ENCODE peak calls at places on chromosomes 4 and X, in nine cellular contexts. Y is mammary epithelial cell, N is IMR-90, I is SJSA1, P is HFF-Myc, G is stomach, T is adrenal gland, M is hepatocyte, Q is aorta. Z is an unnamed sample.
A peak's percentile ranks its signal among the peaks of the same experiment; 100 is the strongest.

GRCh38 chr4:81896936-81897335 is 425.2 kb upstream of the RASGEF1B start:
- DNase-seq in G (no peak), I (no peak), N (no peak), T (no peak), Y (peak; percentile 90), P (no peak), Q (no peak), M (no peak), Z (no peak)

GRCh38 chrX:38170556-38170955 is 50.1 kb downstream of the SRPX start:
- DNase-seq in I (no peak), Q (no peak), Y (no peak), P (no peak), M (no peak), G (no peak), T (no peak), N (no peak), Z (no peak)

GRCh38 chr4:15712214-15712613 is 9.3 kb downstream of the BST1 start:
- DNase-seq in G (no peak), Q (no peak), T (no peak), N (no peak), P (no peak), Y (no peak), M (no peak), I (no peak), Z (no peak)

GRCh38 chrX:151476597-151476996 is 79.6 kb downstream of the VMA21 start:
- DNase-seq in Y (no peak), M (no peak), I (no peak), G (no peak), T (no peak), P (no peak), Q (no peak), N (no peak), Z (no peak)

GRCh38 chr4:102713096-102713495 is 47.7 kb downstream of the MANBA start:
- DNase-seq in G (no peak), I (no peak), P (no peak), N (peak; percentile 78), Q (no peak), Y (no peak), T (peak; percentile 34), M (peak; percentile 58), Z (peak; percentile 63)

GRCh38 chrX:13369541-13370140 is 49.8 kb upstream of the ATXN3L start:
- DNase-seq in T (no peak), M (no peak), I (no peak), Q (no peak), Y (no peak), G (no peak), N (no peak), P (no peak), Z (peak; percentile 62)

GRCh38 chr4:159107203-159107921 is 4.5 kb downstream of the RAPGEF2 start:
- DNase-seq in M (no peak), N (peak; percentile 55), Y (peak; percentile 29), T (no peak), Q (no peak), P (no peak), G (no peak), I (no peak), Z (peak; percentile 28)

GRCh38 chr4:79413032-79413431 is 5.0 kb upstream of the GK2 start:
- DNase-seq in Y (no peak), G (no peak), I (no peak), N (no peak), M (no peak), T (no peak), P (no peak), Q (no peak), Z (no peak)

GRCh38 chrX:47573334-47574095 is 8.7 kb upstream of the TIMP1 start:
- DNase-seq in I (peak; percentile 80), N (peak; percentile 73), M (peak; percentile 61), Y (peak; percentile 25), T (peak; percentile 41), G (no peak), P (no peak), Q (peak; percentile 56), Z (no peak)

GRCh38 chr4:52932586-52933482 is 70.7 kb downstream of the RASL11B start:
- DNase-seq in M (no peak), Q (no peak), P (no peak), G (no peak), T (no peak), Y (no peak), I (no peak), N (peak; percentile 56), Z (peak; percentile 90)

GRCh38 chrX:106952988-106953387 is 32.8 kb downstream of the CLDN2 start:
- DNase-seq in Y (no peak), G (no peak), T (no peak), Q (no peak), N (no peak), P (no peak), I (no peak), M (no peak), Z (peak; percentile 55)

GRCh38 chr4:153188966-153189801 is 15.1 kb upstream of the TRIM2 start:
- DNase-seq in Q (no peak), P (no peak), N (peak; percentile 21), M (peak; percentile 53), I (no peak), G (peak; percentile 42), T (no peak), Y (no peak), Z (peak; percentile 23)

GRCh38 chrX:153845195-153845594 is 14.9 kb upstream of the PDZD4 start:
- DNase-seq in Y (no peak), Q (no peak), I (no peak), G (no peak), P (no peak), N (no peak), M (no peak), T (no peak), Z (no peak)
- H3K4me3 ChIP-seq in Y (no peak overlapping the region), Q (no peak overlapping the region), I (no peak overlapping the region), G (no peak overlapping the region), P (no peak overlapping the region), N (no peak overlapping the region), M (no peak overlapping the region), T (no peak overlapping the region), Z (no peak overlapping the region)

GRCh38 chr4:178333355-178333754 is 891.1 kb upstream of the AGA start:
- DNase-seq in Q (no peak), T (no peak), G (no peak), M (no peak), N (no peak), Y (no peak), P (no peak), I (no peak), Z (no peak)
- H3K4me3 ChIP-seq in Q (no peak overlapping the region), T (no peak overlapping the region), G (no peak overlapping the region), M (no peak overlapping the region), N (no peak overlapping the region), Y (no peak overlapping the region), P (no peak overlapping the region), I (no peak overlapping the region), Z (no peak overlapping the region)

DNA sequence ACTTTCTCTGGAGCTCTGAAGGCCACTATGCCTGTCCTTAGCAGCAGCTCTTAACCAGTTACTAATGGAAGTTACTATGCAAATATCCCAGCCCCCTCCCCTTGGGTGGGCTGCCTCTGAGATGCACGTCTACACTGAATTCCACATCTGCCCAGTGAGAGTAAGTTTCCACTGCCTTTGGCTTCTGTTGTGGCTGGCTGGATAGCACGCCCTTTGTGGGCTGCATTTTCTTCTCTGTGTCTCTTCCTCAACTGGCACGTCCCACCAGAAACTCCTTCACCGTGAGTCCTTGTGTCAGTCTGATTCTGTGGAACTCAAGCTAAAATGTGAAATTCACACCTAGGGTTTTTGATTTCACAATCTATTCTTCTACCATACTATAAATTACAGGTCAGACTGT is 32.9 kb upstream of the LDB2 start:
- DNase-seq in N (no peak), P (no peak), Q (no peak), G (no peak), T (no peak), Y (no peak), M (no peak), I (no peak), Z (no peak)
- H3K4me3 ChIP-seq in N (no peak overlapping the region), P (no peak overlapping the region), Q (no peak overlapping the region), G (no peak overlapping the region), T (no peak overlapping the region), Y (no peak overlapping the region), M (no peak overlapping the region), I (no peak overlapping the region), Z (no peak overlapping the region)

DNA sequence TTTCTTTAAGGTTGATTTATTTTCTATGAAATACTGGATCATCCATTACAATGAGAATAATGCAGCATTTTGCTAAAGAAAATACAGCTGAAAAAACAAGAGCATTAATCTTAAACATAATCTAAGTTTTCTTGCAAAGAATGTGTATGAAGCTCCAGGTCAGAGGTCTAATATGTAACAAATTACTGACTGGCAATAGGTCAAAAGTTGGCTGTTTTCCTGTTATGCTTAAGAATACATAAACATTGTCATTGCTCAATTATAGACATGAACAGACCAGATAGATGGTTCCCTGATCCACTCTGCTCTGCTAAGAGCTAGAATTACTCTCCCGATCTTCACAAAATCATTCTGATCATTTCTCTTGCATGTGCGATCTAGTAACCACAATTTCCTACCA is 718.6 kb downstream of the PDHA2 start:
- DNase-seq in I (no peak), N (no peak), P (no peak), G (no peak), Y (no peak), Q (no peak), T (no peak), M (no peak), Z (peak; percentile 67)
- H3K4me3 ChIP-seq in I (no peak overlapping the region), N (no peak overlapping the region), P (no peak overlapping the region), G (no peak overlapping the region), Y (no peak overlapping the region), Q (no peak overlapping the region), T (no peak overlapping the region), M (no peak overlapping the region), Z (no peak overlapping the region)

Z was measured in choroid plexus epithelial cell.